ENCODE peak calls at places on chromosomes 11 and 22, in four cellular contexts. One of them, this sample, is unnamed.

GRCh38 chr11:37788141-37788877 is 1190.3 kb upstream of the RAG2 start:
- DNase-seq in right lobe of liver: no peak
- DNase-seq in CD8-positive, alpha-beta memory T cell: no peak
- DNase-seq in brain microvascular endothelial cell: peak
- DNase-seq in this sample: no peak

GRCh38 chr11:125072961-125073590 is 10.0 kb downstream of the SLC37A2 start:
- DNase-seq in brain microvascular endothelial cell: no peak
- DNase-seq in right lobe of liver: no peak
- DNase-seq in CD8-positive, alpha-beta memory T cell: no peak
- DNase-seq in this sample: no peak

GRCh38 chr11:40276960-40277359 is 1182.5 kb downstream of the LRRC4C start:
- DNase-seq in CD8-positive, alpha-beta memory T cell: no peak
- DNase-seq in brain microvascular endothelial cell: no peak
- DNase-seq in right lobe of liver: no peak
- DNase-seq in this sample: no peak

GRCh38 chr11:75631086-75631694 is 37.6 kb downstream of the MAP6 start:
- DNase-seq in CD8-positive, alpha-beta memory T cell: no peak
- DNase-seq in brain microvascular endothelial cell: no peak
- DNase-seq in right lobe of liver: no peak
- DNase-seq in this sample: no peak

GRCh38 chr11:19935507-19935906 is 222.9 kb downstream of the NAV2 start:
- DNase-seq in brain microvascular endothelial cell: peak
- DNase-seq in CD8-positive, alpha-beta memory T cell: no peak
- DNase-seq in right lobe of liver: no peak
- DNase-seq in this sample: no peak

GRCh38 chr11:10573556-10573955 is 5.1 kb upstream of the LYVE1 start:
- DNase-seq in brain microvascular endothelial cell: no peak
- DNase-seq in CD8-positive, alpha-beta memory T cell: no peak
- DNase-seq in right lobe of liver: no peak
- DNase-seq in this sample: no peak

GRCh38 chr11:70067591-70068341 is 10.4 kb upstream of the ANO1 start:
- DNase-seq in right lobe of liver: peak
- DNase-seq in CD8-positive, alpha-beta memory T cell: no peak
- DNase-seq in brain microvascular endothelial cell: no peak
- DNase-seq in this sample: no peak

GRCh38 chr11:102869354-102869753 is 5.4 kb downstream of the MMP12 start:
- DNase-seq in right lobe of liver: no peak
- DNase-seq in brain microvascular endothelial cell: no peak
- DNase-seq in CD8-positive, alpha-beta memory T cell: no peak
- DNase-seq in this sample: no peak

GRCh38 chr11:133529807-133530500 is 2.3 kb downstream of the OPCML start:
- DNase-seq in CD8-positive, alpha-beta memory T cell: no peak
- DNase-seq in brain microvascular endothelial cell: no peak
- DNase-seq in right lobe of liver: no peak
- DNase-seq in this sample: no peak
- H3K27ac ChIP-seq in CD8-positive, alpha-beta memory T cell: no peak
- H3K27ac ChIP-seq in brain microvascular endothelial cell: no peak
- H3K27ac ChIP-seq in right lobe of liver: no peak
- H3K27ac ChIP-seq in this sample: no peak

GRCh38 chr22:29704528-29705285 is 15.1 kb upstream of the CABP7 start:
- DNase-seq in brain microvascular endothelial cell: peak
- DNase-seq in right lobe of liver: no peak
- DNase-seq in CD8-positive, alpha-beta memory T cell: no peak
- DNase-seq in this sample: peak
- H3K27ac ChIP-seq in brain microvascular endothelial cell: no peak
- H3K27ac ChIP-seq in right lobe of liver: no peak
- H3K27ac ChIP-seq in CD8-positive, alpha-beta memory T cell: no peak
- H3K27ac ChIP-seq in this sample: peak

GRCh38 chr22:21697866-21698265 is 32.1 kb downstream of the PPIL2 start:
- DNase-seq in CD8-positive, alpha-beta memory T cell: no peak
- DNase-seq in right lobe of liver: no peak
- DNase-seq in brain microvascular endothelial cell: peak
- DNase-seq in this sample: no peak
- H3K27ac ChIP-seq in CD8-positive, alpha-beta memory T cell: no peak
- H3K27ac ChIP-seq in right lobe of liver: no peak
- H3K27ac ChIP-seq in brain microvascular endothelial cell: peak
- H3K27ac ChIP-seq in this sample: no peak

DNA sequence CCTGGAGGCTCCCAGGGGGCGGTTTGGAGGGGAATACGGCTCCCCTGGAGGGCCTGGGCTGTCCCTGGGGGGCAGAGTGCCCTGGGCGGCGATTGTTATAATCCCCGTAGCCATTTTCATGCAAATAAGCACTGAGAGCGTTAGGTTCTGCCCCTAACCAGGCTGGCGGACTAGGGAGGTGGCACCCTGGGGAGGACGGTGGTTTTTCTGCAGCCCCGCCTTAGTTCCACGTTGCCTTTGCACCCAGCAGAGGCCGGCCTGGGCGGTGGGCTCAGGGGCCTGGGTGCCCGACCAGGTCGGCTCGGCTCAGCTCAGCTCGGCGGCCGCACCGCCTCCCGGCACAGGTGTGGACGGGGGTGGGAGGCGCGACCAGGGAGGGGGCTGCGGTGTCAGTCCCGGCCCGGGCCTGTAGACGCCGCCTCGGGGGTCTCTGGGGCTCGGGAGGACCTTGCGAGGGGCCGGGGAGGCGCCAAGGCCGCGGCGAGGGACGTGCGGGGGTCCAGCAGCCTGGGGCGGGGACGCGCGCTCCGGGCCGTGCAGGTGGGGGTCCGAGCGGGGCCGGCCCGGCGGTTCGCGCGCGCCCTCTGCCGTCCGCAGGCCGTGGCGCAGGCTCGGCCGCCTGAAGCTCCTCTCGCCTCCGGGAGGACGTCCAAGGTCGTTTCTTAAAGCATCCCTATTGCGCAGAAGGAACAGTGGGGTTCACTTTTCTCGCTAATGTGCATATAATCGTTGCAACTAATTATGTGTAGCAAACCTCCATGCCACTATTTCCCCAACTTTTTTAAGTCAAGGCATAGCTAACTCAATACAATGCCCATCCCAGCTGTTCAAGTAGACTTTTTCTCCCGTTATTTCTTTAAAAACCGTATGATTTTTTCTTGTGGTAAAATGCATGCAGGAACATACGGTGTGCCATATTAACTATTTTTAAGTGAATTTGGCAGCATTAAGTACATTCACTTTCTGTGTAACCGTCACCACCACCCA is 2.5 kb upstream of the DUSP8 start:
- DNase-seq in brain microvascular endothelial cell: no peak
- DNase-seq in right lobe of liver: no peak
- DNase-seq in CD8-positive, alpha-beta memory T cell: peak
- DNase-seq in this sample: no peak
- H3K27ac ChIP-seq in brain microvascular endothelial cell: no peak
- H3K27ac ChIP-seq in right lobe of liver: peak
- H3K27ac ChIP-seq in CD8-positive, alpha-beta memory T cell: peak
- H3K27ac ChIP-seq in this sample: peak

GRCh38 chr22:19118601-19118880 is 3.7 kb downstream of the DGCR2 start:
- DNase-seq in brain microvascular endothelial cell: no peak
- DNase-seq in CD8-positive, alpha-beta memory T cell: no peak
- DNase-seq in right lobe of liver: no peak
- DNase-seq in this sample: no peak
- H3K27ac ChIP-seq in brain microvascular endothelial cell: no peak
- H3K27ac ChIP-seq in CD8-positive, alpha-beta memory T cell: no peak
- H3K27ac ChIP-seq in right lobe of liver: no peak
- H3K27ac ChIP-seq in this sample: no peak

DNA sequence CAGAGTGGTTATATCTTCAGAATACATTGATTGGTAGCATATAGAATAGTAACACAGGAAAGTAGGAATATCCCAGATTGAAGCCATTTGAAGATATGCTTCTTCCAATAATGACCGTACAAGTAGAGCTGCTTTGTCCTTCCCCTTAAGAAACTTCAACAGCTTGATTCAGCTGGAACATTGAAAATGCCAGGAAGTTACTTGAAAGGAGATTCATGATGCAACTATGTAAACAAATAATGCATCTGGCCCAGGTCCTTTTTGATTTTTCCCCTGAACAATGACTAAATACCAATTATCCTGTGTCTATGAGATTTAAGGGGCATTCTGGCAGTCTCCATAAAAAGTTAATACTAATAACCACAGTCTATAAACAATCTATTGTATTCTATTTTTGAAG is 3.0 kb downstream of the DKK3 start:
- DNase-seq in CD8-positive, alpha-beta memory T cell: no peak
- DNase-seq in brain microvascular endothelial cell: no peak
- DNase-seq in right lobe of liver: no peak
- DNase-seq in this sample: no peak
- H3K27ac ChIP-seq in CD8-positive, alpha-beta memory T cell: no peak
- H3K27ac ChIP-seq in brain microvascular endothelial cell: no peak
- H3K27ac ChIP-seq in right lobe of liver: no peak
- H3K27ac ChIP-seq in this sample: no peak

This sample was measured in substantia nigra.